ENCODE peak calls at places on chromosomes 2 and 18, in ten cellular contexts. T is cardiac fibroblast; Z is T follicular helper cell; G is NCI-H1092; Y is GM03348; U is T-cell; A is AG10803; F is upper lobe of left lung; P is fibroblast of mammary gland; R is activated CD4-positive, alpha-beta T cell treated with anti-CD3 and anti-CD28 coated beads, Interleukin-2, amount 50 U/mL, for 24 hours. E is an unnamed sample.

GRCh38 chr2:224520064-224520463 is 65.1 kb downstream of the CUL3 start:
- DNase-seq in Y (peak), F (no peak), R (no peak), P (peak), T (peak), Z (no peak), A (peak), G (no peak), U (peak), E (no peak)

GRCh38 chr2:204890680-204891079 is 345.4 kb downstream of the PARD3B start:
- DNase-seq in R (no peak), Z (no peak), F (no peak), Y (no peak), T (no peak), A (no peak), P (no peak), U (no peak), G (no peak), E (no peak)

GRCh38 chr2:42954227-42954962 is 162.0 kb upstream of the HAAO start:
- DNase-seq in A (peak), T (no peak), Z (no peak), G (no peak), P (peak), F (no peak), U (no peak), Y (peak), R (no peak), E (no peak)

GRCh38 chr2:119233326-119234020 is 9.8 kb downstream of the STEAP3 start:
- DNase-seq in U (no peak), P (peak), G (no peak), T (peak), F (no peak), Z (no peak), Y (peak), R (no peak), A (peak), E (no peak)

GRCh38 chr2:169448865-169449264 is 30.4 kb upstream of the BBS5 start:
- DNase-seq in R (no peak), Z (no peak), T (no peak), A (no peak), F (no peak), Y (no peak), P (no peak), G (no peak), U (no peak), E (no peak)

GRCh38 chr2:63977904-63978303 is 41.3 kb downstream of the VPS54 start:
- DNase-seq in Z (no peak), T (no peak), P (no peak), U (no peak), Y (no peak), R (no peak), G (no peak), A (no peak), F (no peak), E (no peak)

GRCh38 chr2:180322781-180323180 is 315.7 kb upstream of the CWC22 start:
- DNase-seq in Z (no peak), A (no peak), G (no peak), F (no peak), R (no peak), Y (peak), T (peak), P (peak), U (no peak), E (peak)

GRCh38 chr2:164881524-164881923 is 39.9 kb upstream of the COBLL1 start:
- DNase-seq in T (no peak), U (no peak), F (no peak), Z (no peak), P (no peak), R (no peak), A (no peak), G (no peak), Y (no peak), E (no peak)

GRCh38 chr18:59540819-59541218 is 156.4 kb downstream of the CCBE1 start:
- DNase-seq in Z (no peak), T (peak), R (no peak), F (no peak), A (peak), G (no peak), P (peak), Y (peak), U (no peak), E (no peak)

GRCh38 chr2:195406886-195407603 is 250.0 kb upstream of the SLC39A10 start:
- DNase-seq in U (no peak), F (no peak), Y (no peak), P (no peak), T (no peak), A (no peak), G (no peak), R (no peak), Z (no peak), E (no peak)

GRCh38 chr18:70659026-70659726 is 370.3 kb downstream of the SOCS6 start:
- DNase-seq in A (no peak), U (peak), R (no peak), Z (peak), G (no peak), Y (no peak), P (peak), F (no peak), T (peak), E (no peak)

GRCh38 chr2:60549250-60550150 is 4.0 kb downstream of the BCL11A start:
- DNase-seq in Y (peak), U (no peak), R (no peak), P (no peak), F (peak), A (peak), G (peak), T (peak), Z (no peak), E (peak)

GRCh38 chr18:3135536-3135935 is 84.2 kb downstream of the MYOM1 start:
- DNase-seq in Y (no peak), A (no peak), P (no peak), Z (no peak), R (no peak), F (no peak), U (no peak), T (no peak), G (no peak), E (no peak)

GRCh38 chr18:70181015-70181414 is 24.5 kb downstream of the RTTN start:
- DNase-seq in T (peak), R (no peak), A (peak), Y (peak), G (no peak), F (no peak), Z (no peak), U (no peak), P (peak), E (peak)

GRCh38 chr2:8677646-8678592 is 3.9 kb upstream of the ID2 start:
- DNase-seq in P (peak), Z (no peak), Y (peak), A (peak), R (no peak), F (peak), G (peak), T (peak), U (peak), E (no peak)

GRCh38 chr2:127961729-127962128 is 66.1 kb downstream of the SAP130 start:
- DNase-seq in G (no peak), Y (no peak), R (no peak), A (no peak), T (no peak), U (no peak), F (no peak), P (no peak), Z (no peak), E (no peak)

GRCh38 chr2:190882327-190882766 is 1.7 kb downstream of the GLS start:
- DNase-seq in P (no peak), G (no peak), Z (no peak), Y (no peak), R (no peak), T (no peak), U (no peak), F (no peak), A (no peak), E (no peak)

GRCh38 chr2:181285116-181285515 is 172.1 kb upstream of the ITGA4 start:
- DNase-seq in U (no peak), Y (no peak), R (no peak), F (no peak), Z (no peak), G (no peak), P (no peak), A (no peak), T (no peak), E (no peak)

GRCh38 chr2:109715302-109715937 is 78.7 kb upstream of the RGPD5 start:
- DNase-seq in F (no peak), R (no peak), U (no peak), A (peak), G (peak), P (peak), T (peak), Y (no peak), Z (no peak), E (peak)

GRCh38 chr18:29123706-29124530 is 947.0 kb upstream of the CDH2 start:
- DNase-seq in F (no peak), P (peak), U (no peak), Y (peak), T (peak), R (no peak), A (no peak), Z (no peak), G (no peak), E (no peak)

GRCh38 chr18:48018806-48019295 is 88.4 kb upstream of the SMAD2 start:
- DNase-seq in G (no peak), Z (no peak), F (peak), A (no peak), U (no peak), T (no peak), R (no peak), Y (no peak), P (no peak), E (no peak)

GRCh38 chr2:46072146-46072820 is 224.9 kb upstream of the EPAS1 start:
- DNase-seq in R (no peak), A (peak), Z (no peak), Y (no peak), T (peak), P (no peak), F (no peak), U (no peak), G (no peak), E (no peak)

GRCh38 chr18:3148930-3149535 is 70.7 kb downstream of the MYOM1 start:
- DNase-seq in Y (no peak), R (no peak), G (no peak), F (no peak), U (no peak), T (peak), P (peak), A (peak), Z (no peak), E (peak)

GRCh38 chr2:190882831-190883582 is 2.4 kb downstream of the GLS start:
- DNase-seq in T (no peak), F (no peak), U (no peak), Y (no peak), Z (no peak), P (no peak), A (no peak), G (no peak), R (no peak), E (peak)

GRCh38 chr2:69465513-69466456 is 28.6 kb upstream of the NFU1 start:
- DNase-seq in F (no peak), T (no peak), A (no peak), Z (no peak), Y (no peak), U (no peak), P (peak), R (no peak), G (no peak), E (no peak)

GRCh38 chr18:13530879-13531387 is 195.4 kb downstream of the FAM210A start:
- DNase-seq in G (no peak), U (no peak), T (peak), Y (peak), R (no peak), F (peak), A (peak), Z (no peak), P (peak), E (peak)

E was measured in RKO.